ENCODE peak calls at places on chromosome 17, in eight cellular contexts. T, R, E, N, F, P, W and I are unnamed samples.

GRCh38 chr17:50062323-50063243 is 6.7 kb downstream of the ITGA3 start:
- DNase-seq in E (peak), N (no peak), W (no peak), F (peak), T (no peak), R (peak), P (peak), I (no peak)

GRCh38 chr17:66466933-66467367 is 164.5 kb downstream of the PRKCA start:
- DNase-seq in E (peak), T (peak), W (peak), N (no peak), R (no peak), P (no peak), F (no peak), I (no peak)

GRCh38 chr17:16250635-16251034 is 33.6 kb downstream of the PIGL start:
- DNase-seq in T (no peak), P (no peak), F (no peak), N (no peak), W (no peak), E (no peak), R (no peak), I (no peak)

GRCh38 chr17:17757391-17757791 is 76.1 kb downstream of the RAI1 start:
- DNase-seq in W (no peak), P (no peak), R (no peak), N (no peak), E (no peak), T (peak), F (no peak), I (no peak)

GRCh38 chr17:60161598-60162330 is 12.0 kb downstream of the CA4 start:
- DNase-seq in P (no peak), E (no peak), R (no peak), T (peak), W (peak), N (no peak), F (peak), I (no peak)

GRCh38 chr17:72121164-72122001 is 563 bp downstream of the SOX9 start:
- DNase-seq in F (peak), E (no peak), W (no peak), N (no peak), R (no peak), T (no peak), P (no peak), I (no peak)

GRCh38 chr17:55635253-55635766 is 87.4 kb downstream of the TMEM100 start:
- DNase-seq in N (no peak), W (no peak), P (no peak), R (no peak), T (no peak), E (no peak), F (no peak), I (no peak)

GRCh38 chr17:62882284-62882683 is 74.2 kb upstream of the MARCHF10 start:
- DNase-seq in E (no peak), W (no peak), N (no peak), T (peak), F (no peak), P (no peak), R (no peak), I (no peak)

GRCh38 chr17:19502517-19502916 is 31.1 kb upstream of the SLC47A1 start:
- DNase-seq in T (peak), F (no peak), W (no peak), E (no peak), R (peak), P (no peak), N (no peak), I (no peak)

GRCh38 chr17:66165537-66166123 is 26.3 kb downstream of the CEP112 start:
- DNase-seq in F (no peak), N (peak), W (peak), T (peak), R (no peak), E (peak), P (peak), I (peak)

GRCh38 chr17:16467886-16468285 is 24.1 kb downstream of the LRRC75A start:
- DNase-seq in E (no peak), N (no peak), P (no peak), T (no peak), R (no peak), F (no peak), W (no peak), I (no peak)

GRCh38 chr17:42706732-42707131 is 24.4 kb downstream of the CNTNAP1 start:
- DNase-seq in W (no peak), R (no peak), T (peak), E (no peak), F (no peak), P (no peak), N (peak), I (no peak)

GRCh38 chr17:21089145-21089544 is 37.6 kb upstream of the DHRS7B start:
- DNase-seq in T (no peak), P (no peak), R (no peak), F (no peak), N (no peak), W (no peak), E (no peak), I (no peak)

GRCh38 chr17:8209909-8210760 is at the start of gene AURKB:
- DNase-seq in T (peak), W (peak), F (peak), P (peak), N (peak), R (peak), E (peak), I (peak)

GRCh38 chr17:32266389-32267269 is 997 bp downstream of the RHBDL3 start:
- DNase-seq in N (no peak), P (no peak), W (no peak), E (no peak), R (no peak), F (no peak), T (no peak), I (no peak)

GRCh38 chr17:78963378-78963777 is 16.3 kb downstream of the LGALS3BP start:
- DNase-seq in P (no peak), R (no peak), T (no peak), F (no peak), E (no peak), N (no peak), W (no peak), I (no peak)

GRCh38 chr17:8475227-8475626 is 39.5 kb downstream of the NDEL1 start:
- DNase-seq in P (no peak), E (no peak), T (no peak), N (no peak), W (no peak), F (no peak), R (no peak), I (no peak)

GRCh38 chr17:63549289-63549945 is 860 bp upstream of the DCAF7 start:
- DNase-seq in P (no peak), R (no peak), W (no peak), E (no peak), T (no peak), N (no peak), F (peak), I (no peak)

GRCh38 chr17:50682441-50682840 is 25.3 kb downstream of the ANKRD40 start:
- DNase-seq in P (no peak), R (no peak), N (no peak), E (no peak), F (no peak), T (no peak), W (no peak), I (no peak)

GRCh38 chr17:50269477-50270429 is 4.5 kb upstream of the TMEM92 start:
- DNase-seq in E (peak), F (peak), W (peak), P (peak), N (peak), R (peak), T (peak), I (no peak)

GRCh38 chr17:34998205-34998604 is 17.9 kb downstream of the LIG3 start:
- DNase-seq in N (peak), W (peak), T (peak), P (peak), R (no peak), E (peak), F (peak), I (no peak)

GRCh38 chr17:2412561-2413021 is 11.7 kb upstream of the MNT start:
- DNase-seq in F (no peak), R (no peak), E (no peak), W (no peak), T (no peak), N (no peak), P (no peak), I (no peak)

GRCh38 chr17:40535438-40535837 is 29.8 kb downstream of the CCR7 start:
- DNase-seq in P (no peak), W (no peak), E (no peak), T (no peak), R (no peak), N (no peak), F (no peak), I (no peak)

GRCh38 chr17:83150369-83151055 is 71.1 kb downstream of the METRNL start:
- DNase-seq in P (no peak), N (no peak), T (no peak), R (peak), W (peak), E (no peak), F (no peak), I (no peak)

GRCh38 chr17:55273579-55274370 is 9.0 kb downstream of the HLF start:
- DNase-seq in N (no peak), P (peak), F (peak), E (no peak), W (no peak), T (no peak), R (no peak), I (no peak)

GRCh38 chr17:59684967-59685366 is 22.3 kb downstream of the PTRH2 start:
- DNase-seq in N (no peak), P (no peak), R (no peak), T (no peak), E (no peak), W (peak), F (no peak), I (no peak)

GRCh38 chr17:43018008-43018853 is 4.0 kb downstream of the VAT1 start:
- DNase-seq in E (no peak), T (peak), R (no peak), F (no peak), N (no peak), P (no peak), W (no peak), I (no peak)

DNA sequence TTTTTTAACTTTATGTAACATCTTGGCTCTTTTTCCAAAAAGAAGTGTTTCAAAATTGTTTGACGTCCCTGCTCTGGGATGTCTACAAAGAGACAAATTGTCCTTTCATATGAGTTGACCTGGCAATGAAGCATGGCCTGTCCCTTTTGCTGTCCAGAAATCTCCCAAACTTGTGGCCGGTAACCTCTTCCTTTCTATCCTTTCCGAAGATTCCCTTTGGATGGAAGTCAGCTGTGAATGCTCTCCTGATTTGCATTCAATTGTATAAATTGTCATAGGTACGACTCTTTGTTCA is 40.9 kb upstream of the FAM20A start:
- DNase-seq in E (no peak), T (no peak), R (no peak), N (no peak), P (no peak), W (no peak), F (no peak), I (no peak)
- H3K27ac ChIP-seq in E (no peak), T (no peak), R (no peak), N (no peak), P (no peak), W (no peak), F (no peak), I (no peak)

GRCh38 chr17:61405686-61406542 is 6.3 kb downstream of the TBX2 start:
- DNase-seq in R (no peak), P (no peak), W (no peak), E (no peak), N (no peak), F (no peak), T (no peak), I (no peak)
- TF ChIP-seq POLR2AphosphoS5 in R (no peak), P (no peak), W (no peak), E (no peak), N (no peak), F (no peak), T (no peak), I (no peak)

GRCh38 chr17:64781394-64781793 is 119.3 kb upstream of the SMURF2 start:
- DNase-seq in E (no peak), R (peak), F (peak), T (peak), W (no peak), N (no peak), P (peak), I (no peak)
- H3K27ac ChIP-seq in E (no peak), R (peak), F (peak), T (peak), W (no peak), N (no peak), P (peak), I (no peak)

GRCh38 chr17:61401280-61402072 is 1.8 kb downstream of the TBX2 start:
- DNase-seq in R (no peak), N (no peak), F (no peak), P (no peak), W (no peak), E (no peak), T (no peak), I (no peak)

GRCh38 chr17:61402073-61402541 is 2.5 kb downstream of the TBX2 start:
- DNase-seq in N (no peak), W (no peak), R (no peak), T (no peak), P (no peak), E (no peak), F (no peak), I (no peak)

GRCh38 chr17:61404702-61405046 is 5.0 kb downstream of the TBX2 start:
- DNase-seq in E (no peak), F (no peak), P (no peak), T (no peak), R (no peak), N (no peak), W (no peak), I (no peak)

GRCh38 chr17:61403846-61404701 is 4.4 kb downstream of the TBX2 start:
- DNase-seq in N (no peak), E (no peak), T (no peak), P (no peak), R (no peak), F (no peak), W (no peak), I (no peak)

GRCh38 chr17:61402978-61403845 is 3.6 kb downstream of the TBX2 start:
- DNase-seq in T (no peak), P (no peak), E (no peak), W (no peak), N (no peak), F (no peak), R (no peak), I (no peak)
- TF ChIP-seq POLR2AphosphoS5 in T (no peak), P (no peak), E (no peak), W (no peak), N (no peak), F (no peak), R (no peak), I (no peak)

GRCh38 chr17:77286641-77287431 is 146.1 kb downstream of the SEC14L1 start:
- DNase-seq in N (no peak), E (peak), W (peak), T (no peak), R (peak), P (peak), F (peak), I (no peak)
- H3K27ac ChIP-seq in N (no peak), E (peak), W (no peak), T (no peak), R (peak), P (peak), F (peak), I (no peak)

GRCh38 chr17:46942441-46943217 is 19.7 kb downstream of the GOSR2 start:
- DNase-seq in N (no peak), T (peak), F (peak), W (peak), E (peak), R (no peak), P (peak), I (peak)
- TF ChIP-seq POLR2AphosphoS5 in N (peak), T (no peak), F (peak), W (peak), E (no peak), R (no peak), P (peak), I (peak)